ENCODE peak calls at places on chromosomes 12 and 14, in four cellular contexts. H is activated B cell treated with CpG ODN at 0.5 μM for 24 hours, K is osteocyte, B is foreskin keratinocyte. V is an unnamed sample.

GRCh38 chr14:97977711-97978261 is 1180.6 kb downstream of the VRK1 start:
- DNase-seq in H (no peak), K (no peak), B (peak; percentile 12), V (no peak)

GRCh38 chr12:80101126-80101525 is 1.8 kb downstream of the OTOGL start:
- DNase-seq in H (no peak), K (no peak), B (peak; percentile 87), V (no peak)

GRCh38 chr12:132289356-132290202 is 39.8 kb downstream of the GALNT9 start:
- DNase-seq in H (no peak), K (no peak), B (no peak), V (no peak)

GRCh38 chr12:46948936-46949555 is 123.2 kb upstream of the SLC38A4 start:
- DNase-seq in H (no peak), K (no peak), B (no peak), V (no peak)

GRCh38 chr12:26627335-26627734 is 205.7 kb downstream of the ITPR2 start:
- DNase-seq in H (no peak), K (no peak), B (no peak), V (no peak)

GRCh38 chr12:25469861-25470260 is 83.2 kb downstream of the LMNTD1 start:
- DNase-seq in H (no peak), K (no peak), B (no peak), V (no peak)

GRCh38 chr12:11746024-11746771 is 96.7 kb downstream of the ETV6 start:
- DNase-seq in H (no peak), K (no peak), B (peak; percentile 99), V (no peak)

GRCh38 chr14:50947446-50947845 is 3.2 kb upstream of the PYGL start:
- DNase-seq in H (no peak), K (no peak), B (no peak), V (no peak)

GRCh38 chr12:6847676-6848075 is 3.4 kb downstream of the CDCA3 start:
- DNase-seq in H (no peak), K (no peak), B (no peak), V (no peak)

GRCh38 chr12:94149781-94150482 is 1.6 kb downstream of the PLXNC1 start:
- DNase-seq in H (peak; percentile 40), K (no peak), B (no peak), V (no peak)

GRCh38 chr12:51814311-51815088 is 34.0 kb downstream of the FIGNL2 start:
- DNase-seq in H (peak; percentile 64), K (peak; percentile 90), B (no peak), V (peak; percentile 71)

GRCh38 chr14:21382095-21382494 is 1.7 kb downstream of the SUPT16H start:
- DNase-seq in H (no peak), K (no peak), B (no peak), V (no peak)

GRCh38 chr14:68979722-68980552 is 835 bp upstream of the ACTN1 start:
- DNase-seq in H (no peak), K (no peak), B (no peak), V (no peak)

GRCh38 chr12:107749094-107749493 is 11.8 kb downstream of the PRDM4 start:
- DNase-seq in H (no peak), K (no peak), B (peak; percentile 54), V (no peak)

GRCh38 chr14:26730929-26731618 is 133.2 kb upstream of the NOVA1 start:
- DNase-seq in H (no peak), K (no peak), B (no peak), V (no peak)

GRCh38 chr14:66395300-66395699 is 90.9 kb upstream of the CCDC196 start:
- DNase-seq in H (no peak), K (no peak), B (no peak), V (no peak)

GRCh38 chr14:36940476-36940875 is 231.9 kb downstream of the SLC25A21 start:
- DNase-seq in H (no peak), K (no peak), B (no peak), V (no peak)

GRCh38 chr12:4355843-4356327 is 23.6 kb downstream of the FGF23 start:
- DNase-seq in H (no peak), K (no peak), B (peak; percentile 22), V (no peak)

GRCh38 chr12:49293056-49293956 is 1.6 kb upstream of the PRPH start:
- DNase-seq in H (no peak), K (no peak), B (no peak), V (no peak)

GRCh38 chr14:76564471-76565119 is 188.7 kb downstream of the ESRRB start:
- DNase-seq in H (no peak), K (no peak), B (no peak), V (no peak)

GRCh38 chr12:119153477-119154434 is 25.0 kb upstream of the HSPB8 start:
- DNase-seq in H (no peak), K (no peak), B (no peak), V (no peak)

GRCh38 chr14:79825046-79825521 is 386.2 kb downstream of the DIO2 start:
- DNase-seq in H (no peak), K (no peak), B (no peak), V (no peak)

GRCh38 chr12:127162307-127162706 is 1104.7 kb upstream of the TMEM132C start:
- DNase-seq in H (no peak), K (peak; percentile 46), B (no peak), V (no peak)

GRCh38 chr12:91181053-91181452 is 1.6 kb downstream of the DCN start:
- DNase-seq in H (no peak), K (no peak), B (no peak), V (no peak)

GRCh38 chr14:23930742-23931141 is 22.8 kb upstream of the DHRS4 start:
- DNase-seq in H (no peak), K (no peak), B (no peak), V (no peak)
- TF ChIP-seq CTCF in H (no peak), K (no peak), B (no peak), V (no peak)

GRCh38 chr12:74647241-74647640 is 109.6 kb downstream of the ATXN7L3B start:
- DNase-seq in H (no peak), K (no peak), B (no peak), V (no peak)
- TF ChIP-seq CTCF in H (no peak), K (no peak), B (no peak), V (no peak)

GRCh38 chr14:24297190-24297964 is 2.2 kb downstream of the DHRS1 start:
- DNase-seq in H (no peak), K (no peak), B (no peak), V (no peak)
- TF ChIP-seq CTCF in H (no peak), K (peak; percentile 55), B (peak; percentile 76), V (peak; percentile 4)

GRCh38 chr12:122064034-122064777 is 14.3 kb upstream of the MLXIP start:
- DNase-seq in H (no peak), K (peak; percentile 93), B (peak; percentile 50), V (no peak)
- TF ChIP-seq CTCF in H (no peak), K (peak; percentile 59), B (peak; percentile 67), V (no peak)

DNA sequence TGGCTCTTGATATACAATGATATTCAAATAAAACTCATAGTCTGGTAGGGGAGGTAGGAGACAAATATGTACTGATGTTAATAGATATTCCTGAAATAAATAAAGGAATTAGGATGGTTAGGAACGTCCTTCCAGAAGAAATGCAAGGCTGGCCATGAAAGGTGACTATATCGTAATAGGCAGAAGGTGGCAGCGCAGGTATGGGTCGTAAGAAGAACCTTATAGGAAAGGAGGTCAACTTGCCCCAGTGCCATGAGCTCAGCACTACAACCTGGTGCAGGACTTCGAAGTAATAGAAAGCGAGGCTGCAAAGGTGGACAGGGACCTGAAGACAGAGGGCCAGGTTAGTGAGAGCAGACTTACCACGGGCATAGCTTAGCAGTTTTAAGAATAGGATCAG is 55.3 kb upstream of the FGD4 start:
- DNase-seq in H (no peak), K (no peak), B (no peak), V (no peak)
- TF ChIP-seq CTCF in H (no peak), K (no peak), B (peak; percentile 27), V (no peak)

GRCh38 chr12:78101181-78101876 is 270.6 kb downstream of the NAV3 start:
- DNase-seq in H (no peak), K (no peak), B (no peak), V (no peak)

GRCh38 chr12:78101946-78102635 is 271.4 kb downstream of the NAV3 start:
- DNase-seq in H (no peak), K (no peak), B (no peak), V (no peak)

GRCh38 chr12:78099806-78100205 is 269.1 kb downstream of the NAV3 start:
- DNase-seq in H (no peak), K (no peak), B (no peak), V (no peak)

GRCh38 chr12:78095623-78096022 is 264.9 kb downstream of the NAV3 start:
- DNase-seq in H (no peak), K (no peak), B (peak; percentile 40), V (no peak)

DNA sequence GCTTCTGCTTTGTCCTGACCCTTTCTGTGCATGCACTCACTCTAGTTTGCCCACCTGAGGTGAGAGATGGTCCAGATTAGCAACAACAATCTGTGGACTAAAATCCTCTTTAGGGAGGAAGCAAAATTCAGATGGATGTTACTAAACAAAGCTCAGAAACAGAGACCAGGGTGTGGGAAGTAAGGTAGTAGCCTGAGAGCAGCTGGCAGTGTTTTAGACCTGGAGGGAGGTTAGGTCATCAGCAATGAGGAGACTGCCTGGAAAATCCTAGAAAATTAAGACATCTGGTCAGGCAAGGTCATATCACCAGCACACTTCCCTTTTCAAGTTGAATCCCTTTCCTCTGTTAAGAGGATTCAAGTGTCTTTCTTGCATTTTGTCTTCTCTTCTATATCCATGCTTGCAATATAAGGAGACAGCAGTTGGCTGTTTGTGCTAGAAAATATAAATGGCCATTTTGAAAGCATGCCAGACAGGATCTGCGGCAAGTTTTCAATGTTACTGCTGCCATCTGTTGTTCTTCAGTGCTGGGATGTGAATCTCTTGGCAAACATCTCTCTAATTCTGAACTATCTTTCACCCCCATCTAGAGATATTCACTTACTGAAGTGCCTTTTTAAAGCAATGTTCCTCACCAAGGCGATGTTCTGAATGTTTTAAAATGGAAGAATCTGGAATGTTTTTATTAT is 266.4 kb downstream of the NAV3 start:
- DNase-seq in H (no peak), K (no peak), B (no peak), V (no peak)
- TF ChIP-seq CTCF in H (no peak), K (peak; percentile 32), B (no peak), V (no peak)

DNA sequence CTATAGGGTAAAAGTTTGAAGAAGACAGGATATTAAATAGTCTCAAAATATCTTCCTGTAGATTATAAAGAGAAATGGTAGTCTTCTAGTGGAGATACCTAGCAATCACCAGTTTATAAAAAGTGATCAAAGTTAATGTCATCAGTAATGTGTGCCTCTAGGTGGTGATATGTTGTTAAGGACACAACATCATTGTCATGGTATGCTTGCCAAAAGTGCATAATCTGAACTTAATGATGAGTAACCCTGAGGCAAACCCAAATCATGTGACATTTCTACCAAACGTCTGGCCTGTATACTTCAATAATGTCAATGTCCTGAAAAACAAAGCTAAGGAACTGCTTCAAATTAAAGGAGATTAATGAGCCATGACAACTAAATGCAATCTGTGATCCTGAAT is 214.7 kb downstream of the PHLDA1 start:
- DNase-seq in H (no peak), K (no peak), B (peak; percentile 70), V (no peak)
- TF ChIP-seq CTCF in H (no peak), K (peak; percentile 8), B (peak; percentile 71), V (no peak)

DNA sequence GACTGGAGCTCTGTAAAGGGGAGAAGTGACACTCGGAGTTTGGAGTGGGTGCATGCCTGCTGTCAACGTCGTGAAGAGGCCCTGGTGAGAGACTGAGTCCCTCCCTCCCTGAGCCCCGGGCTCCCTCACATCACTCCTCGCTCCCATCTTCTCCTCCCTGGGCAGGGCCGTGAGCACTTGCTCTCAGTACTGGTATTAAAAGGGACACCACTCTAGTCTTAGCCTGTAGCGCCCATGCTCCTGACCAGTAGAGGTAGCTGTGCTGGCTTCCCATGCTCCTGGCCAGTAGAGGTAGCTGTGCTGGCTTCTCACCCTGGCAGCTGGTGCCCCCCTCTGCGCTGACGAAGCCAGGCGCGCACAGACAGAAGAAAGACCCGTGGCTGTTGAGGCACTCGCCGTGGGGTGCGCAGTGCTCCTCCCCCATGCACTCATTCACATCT is 14.7 kb downstream of the ISCA2 start:
- DNase-seq in H (no peak), K (no peak), B (no peak), V (no peak)
- TF ChIP-seq CTCF in H (no peak), K (peak; percentile 45), B (peak; percentile 47), V (no peak)

GRCh38 chr14:29926701-29927595 is 699 bp downstream of the PRKD1 start:
- DNase-seq in H (peak; percentile 32), K (no peak), B (no peak), V (no peak)
- TF ChIP-seq CTCF in H (no peak), K (no peak), B (peak; percentile 25), V (no peak)

V was measured in natural killer cell.